ENCODE peak calls at places on chromosome 5, in ten cellular contexts. W, A, C, P, N, T, H, F, Q and B are unnamed samples.

GRCh38 chr5:155679530-155679929 is 647.4 kb upstream of the SGCD start:
- DNase-seq in W (no peak), A (no peak), C (no peak), P (no peak), N (no peak), T (no peak), H (no peak), F (no peak), Q (no peak), B (no peak)

GRCh38 chr5:110054240-110054639 is 364.5 kb downstream of the MAN2A1 start:
- DNase-seq in W (peak), A (peak), C (peak), P (peak), N (peak), T (peak), H (peak), F (peak), Q (peak), B (peak)

GRCh38 chr5:171335616-171336015 is 26.6 kb downstream of the TLX3 start:
- DNase-seq in W (no peak), A (no peak), C (no peak), P (no peak), N (no peak), T (no peak), H (no peak), F (no peak), Q (no peak), B (no peak)

GRCh38 chr5:132253452-132254320 is 3.8 kb upstream of the PDLIM4 start:
- DNase-seq in W (no peak), A (no peak), C (no peak), P (no peak), N (no peak), T (no peak), H (no peak), F (no peak), Q (no peak), B (no peak)

GRCh38 chr5:102554728-102555127 is 55.9 kb upstream of the SLCO6A1 start:
- DNase-seq in W (no peak), A (no peak), C (no peak), P (peak), N (no peak), T (peak), H (peak), F (peak), Q (no peak), B (no peak)

GRCh38 chr5:36744678-36745659 is 131.6 kb upstream of the NIPBL start:
- DNase-seq in W (peak), A (peak), C (peak), P (peak), N (peak), T (peak), H (peak), F (peak), Q (peak), B (no peak)

GRCh38 chr5:142883025-142883424 is 112.8 kb downstream of the ARHGAP26 start:
- DNase-seq in W (peak), A (no peak), C (no peak), P (no peak), N (no peak), T (no peak), H (no peak), F (no peak), Q (no peak), B (no peak)

GRCh38 chr5:43154424-43154823 is 33.7 kb downstream of the ZNF131 start:
- DNase-seq in W (no peak), A (no peak), C (no peak), P (no peak), N (no peak), T (no peak), H (no peak), F (no peak), Q (no peak), B (no peak)

GRCh38 chr5:73135429-73136276 is 15.3 kb downstream of the TMEM171 start:
- DNase-seq in W (peak), A (no peak), C (peak), P (peak), N (peak), T (peak), H (peak), F (peak), Q (peak), B (no peak)

GRCh38 chr5:79962580-79963222 is 28.4 kb downstream of the MTX3 start:
- DNase-seq in W (no peak), A (no peak), C (no peak), P (peak), N (no peak), T (no peak), H (peak), F (no peak), Q (no peak), B (no peak)

GRCh38 chr5:55850839-55851674 is at the start of gene IL31RA:
- DNase-seq in W (peak), A (no peak), C (no peak), P (no peak), N (peak), T (peak), H (no peak), F (no peak), Q (no peak), B (no peak)

GRCh38 chr5:3197699-3198098 is 397.9 kb upstream of the IRX1 start:
- DNase-seq in W (no peak), A (no peak), C (no peak), P (peak), N (no peak), T (no peak), H (peak), F (no peak), Q (no peak), B (no peak)

GRCh38 chr5:112779531-112779930 is 41.8 kb downstream of the APC start:
- DNase-seq in W (peak), A (no peak), C (no peak), P (no peak), N (peak), T (no peak), H (no peak), F (no peak), Q (no peak), B (peak)

GRCh38 chr5:33789558-33789957 is 102.2 kb downstream of the ADAMTS12 start:
- DNase-seq in W (no peak), A (no peak), C (no peak), P (no peak), N (no peak), T (no peak), H (no peak), F (no peak), Q (no peak), B (no peak)

GRCh38 chr5:106121972-106122605 is 1548.6 kb downstream of the EFNA5 start:
- DNase-seq in W (no peak), A (peak), C (peak), P (peak), N (peak), T (peak), H (peak), F (peak), Q (peak), B (no peak)

GRCh38 chr5:126454081-126454480 is 30.9 kb downstream of the GRAMD2B start:
- DNase-seq in W (no peak), A (no peak), C (no peak), P (no peak), N (peak), T (no peak), H (no peak), F (no peak), Q (no peak), B (no peak)

GRCh38 chr5:173016621-173017046 is 33.1 kb downstream of the ATP6V0E1 start:
- DNase-seq in W (peak), A (no peak), C (no peak), P (peak), N (peak), T (peak), H (no peak), F (no peak), Q (no peak), B (no peak)

GRCh38 chr5:64939772-64940510 is 171.2 kb downstream of the CWC27 start:
- DNase-seq in W (peak), A (peak), C (no peak), P (peak), N (no peak), T (no peak), H (peak), F (no peak), Q (no peak), B (no peak)

GRCh38 chr5:38871790-38872551 is 26.2 kb downstream of the OSMR start:
- DNase-seq in W (peak), A (no peak), C (no peak), P (peak), N (peak), T (peak), H (no peak), F (no peak), Q (no peak), B (no peak)

GRCh38 chr5:154368041-154368800 is 77.6 kb upstream of the SAP30L start:
- DNase-seq in W (peak), A (no peak), C (peak), P (peak), N (peak), T (peak), H (peak), F (no peak), Q (no peak), B (peak)

GRCh38 chr5:157143127-157143959 is 678 bp upstream of the MED7 start:
- DNase-seq in W (no peak), A (peak), C (peak), P (no peak), N (no peak), T (no peak), H (no peak), F (peak), Q (peak), B (no peak)

GRCh38 chr5:14809369-14810144 is 62.0 kb downstream of the ANKH start:
- DNase-seq in W (peak), A (peak), C (no peak), P (peak), N (peak), T (peak), H (no peak), F (peak), Q (peak), B (no peak)

GRCh38 chr5:98794001-98794400 is 20.5 kb downstream of the RGMB start:
- DNase-seq in W (no peak), A (peak), C (no peak), P (no peak), N (no peak), T (no peak), H (no peak), F (no peak), Q (no peak), B (no peak)

DNA sequence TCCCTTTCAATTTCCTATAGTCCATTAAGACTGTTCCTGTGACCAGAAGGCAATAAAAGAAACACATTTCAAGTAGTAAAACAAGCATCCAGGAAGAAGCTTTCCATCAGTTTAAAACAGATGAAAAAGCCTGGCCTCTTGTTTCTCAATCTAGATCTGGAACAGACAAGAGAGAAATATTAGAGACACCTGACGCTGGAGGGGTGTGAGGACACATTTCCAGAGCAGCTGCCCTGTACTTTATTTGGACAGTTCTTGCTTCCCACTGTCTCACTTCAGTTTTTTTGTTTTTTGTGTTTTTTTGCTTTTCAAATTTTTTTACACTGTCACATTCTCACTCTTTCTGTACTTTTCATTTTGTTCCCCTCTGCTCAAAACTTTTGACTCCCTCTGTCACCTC is 54.3 kb downstream of the PRRC1 start:
- DNase-seq in W (no peak), A (no peak), C (no peak), P (no peak), N (no peak), T (no peak), H (no peak), F (no peak), Q (no peak), B (no peak)
- H3K4me3 ChIP-seq in W (no peak), A (no peak), C (no peak), P (no peak), N (no peak), T (no peak), H (no peak), F (no peak), Q (no peak), B (no peak)

DNA sequence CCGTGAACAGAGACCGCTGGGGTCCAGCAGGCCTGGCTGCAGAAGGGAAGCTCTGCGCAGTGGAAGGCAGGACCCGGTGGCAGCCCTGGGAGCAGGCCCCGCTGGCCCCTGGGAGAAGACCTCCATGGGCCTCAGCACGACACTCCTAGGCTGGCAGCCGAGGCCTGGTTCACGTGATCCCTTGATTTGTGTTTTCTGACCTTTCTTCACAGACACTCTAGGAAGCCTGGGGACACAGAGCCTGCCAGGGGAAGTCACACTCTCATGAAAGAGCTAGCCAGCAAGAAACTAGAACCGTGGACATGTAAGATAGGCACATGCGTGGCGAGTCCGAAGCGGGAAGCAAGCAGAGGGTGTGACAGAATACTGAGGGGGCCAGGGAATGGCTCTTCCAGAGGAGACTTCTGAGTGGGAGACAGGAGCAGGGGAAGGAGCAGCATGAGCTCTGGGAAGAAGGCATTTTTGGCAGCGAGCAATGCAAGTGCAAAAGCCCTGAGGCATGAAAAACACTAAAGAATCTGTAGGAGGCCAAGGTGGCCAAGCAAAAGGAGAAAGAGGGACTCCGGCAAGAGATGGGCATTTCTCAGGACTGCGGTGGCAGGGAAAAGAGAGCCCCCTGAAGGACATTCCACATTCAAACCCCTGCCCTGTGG is 26.6 kb upstream of the IL17B start:
- DNase-seq in W (no peak), A (no peak), C (no peak), P (peak), N (no peak), T (no peak), H (no peak), F (no peak), Q (no peak), B (no peak)
- H3K27ac ChIP-seq in W (peak), A (peak), C (peak), P (no peak), N (no peak), T (no peak), H (no peak), F (no peak), Q (no peak), B (peak)

GRCh38 chr5:134071850-134072207 is 42.7 kb upstream of the TCF7 start:
- DNase-seq in W (no peak), A (no peak), C (no peak), P (no peak), N (no peak), T (no peak), H (no peak), F (no peak), Q (no peak), B (no peak)

GRCh38 chr5:134069553-134069952 is 44.9 kb upstream of the TCF7 start:
- DNase-seq in W (no peak), A (no peak), C (no peak), P (peak), N (no peak), T (no peak), H (no peak), F (no peak), Q (no peak), B (no peak)

GRCh38 chr5:134070979-134071849 is 43.3 kb upstream of the TCF7 start:
- DNase-seq in W (no peak), A (no peak), C (no peak), P (peak), N (no peak), T (no peak), H (peak), F (no peak), Q (no peak), B (no peak)

GRCh38 chr5:134072471-134073220 is 41.8 kb upstream of the TCF7 start:
- DNase-seq in W (no peak), A (no peak), C (no peak), P (no peak), N (no peak), T (no peak), H (no peak), F (no peak), Q (no peak), B (no peak)

GRCh38 chr5:134070648-134070978 is 43.9 kb upstream of the TCF7 start:
- DNase-seq in W (no peak), A (no peak), C (no peak), P (no peak), N (peak), T (no peak), H (no peak), F (no peak), Q (no peak), B (no peak)
- H3K9ac ChIP-seq in W (no peak), A (no peak), C (no peak), P (peak), N (no peak), T (no peak), H (no peak), F (no peak), Q (no peak), B (no peak)

GRCh38 chr5:81779125-81779934 is 28.4 kb upstream of the SSBP2 start:
- DNase-seq in W (peak), A (peak), C (peak), P (no peak), N (no peak), T (no peak), H (no peak), F (peak), Q (peak), B (no peak)
- H3K4me3 ChIP-seq in W (peak), A (peak), C (peak), P (no peak), N (peak), T (no peak), H (no peak), F (peak), Q (peak), B (peak)